ENCODE peak calls at places on chromosomes 5 and 9, in six cellular contexts. S is AG04450, Q is esophagus muscularis mucosa, H is spleen, T is mammary epithelial cell, M is left ventricle myocardium inferior. A is an unnamed sample.

GRCh38 chr5:144567416-144567770 is 396.7 kb downstream of the KCTD16 start:
- DNase-seq in M (no peak), T (no peak), Q (no peak), H (no peak), S (no peak), A (no peak)

GRCh38 chr9:115943591-115944165 is 209.9 kb upstream of the PAPPA start:
- DNase-seq in S (no peak), T (no peak), Q (no peak), M (no peak), H (no peak), A (no peak)

GRCh38 chr9:137467896-137468295 is 8.8 kb upstream of the NSMF start:
- DNase-seq in Q (no peak), M (no peak), S (no peak), H (peak; percentile 52), T (no peak), A (no peak)

GRCh38 chr5:178502401-178503100 is 87.6 kb downstream of the COL23A1 start:
- DNase-seq in H (no peak), Q (no peak), M (no peak), T (no peak), S (no peak), A (no peak)

GRCh38 chr5:137122075-137122474 is 377.1 kb downstream of the SPOCK1 start:
- DNase-seq in Q (no peak), M (no peak), H (no peak), S (no peak), T (no peak), A (no peak)

GRCh38 chr9:121751686-121752445 is 100.4 kb downstream of the DAB2IP start:
- DNase-seq in S (no peak), H (no peak), T (no peak), M (no peak), Q (no peak), A (no peak)

GRCh38 chr9:95725045-95725444 is 150.4 kb upstream of the ERCC6L2 start:
- DNase-seq in Q (no peak), T (no peak), H (no peak), S (no peak), M (no peak), A (no peak)

GRCh38 chr5:10323588-10324488 is 16.1 kb upstream of the CMBL start:
- DNase-seq in S (no peak), H (no peak), T (no peak), Q (no peak), M (no peak), A (no peak)

GRCh38 chr5:22901885-22902284 is 48.7 kb upstream of the CDH12 start:
- DNase-seq in M (no peak), S (no peak), H (no peak), T (no peak), Q (no peak), A (no peak)

GRCh38 chr5:112669328-112669963 is 68.2 kb upstream of the APC start:
- DNase-seq in M (no peak), T (no peak), Q (no peak), S (no peak), H (no peak), A (no peak)

GRCh38 chr5:65722575-65723424 is 795 bp downstream of the NLN start:
- DNase-seq in H (no peak), S (no peak), Q (no peak), M (no peak), T (peak; percentile 53), A (peak; percentile 29)

GRCh38 chr5:173764321-173765029 is 123.7 kb upstream of the CPEB4 start:
- DNase-seq in H (no peak), T (peak; percentile 92), S (peak; percentile 89), M (peak; percentile 78), Q (peak; percentile 94), A (peak; percentile 79)

GRCh38 chr9:90012825-90013425 is 408.1 kb downstream of the GADD45G start:
- DNase-seq in Q (no peak), S (no peak), H (no peak), T (no peak), M (no peak), A (no peak)

GRCh38 chr9:2356391-2356790 is 265.2 kb upstream of the VLDLR start:
- DNase-seq in S (no peak), Q (peak; percentile 21), T (peak; percentile 75), M (no peak), H (no peak), A (no peak)

GRCh38 chr5:156383510-156383909 is 56.5 kb downstream of the SGCD start:
- DNase-seq in T (no peak), S (peak; percentile 32), Q (no peak), H (no peak), M (no peak), A (no peak)

GRCh38 chr9:92897323-92897722 is 19.5 kb upstream of the ZNF484 start:
- DNase-seq in M (no peak), S (no peak), H (no peak), Q (no peak), T (no peak), A (no peak)

GRCh38 chr9:130940693-130941576 is 1.9 kb upstream of the FIBCD1 start:
- DNase-seq in Q (no peak), S (no peak), T (peak; percentile 91), M (peak; percentile 62), H (peak; percentile 90), A (peak; percentile 81)

GRCh38 chr5:99141534-99142135 is 212.8 kb upstream of the CHD1 start:
- DNase-seq in M (no peak), T (peak; percentile 66), H (no peak), Q (no peak), S (no peak), A (no peak)

GRCh38 chr9:38249587-38250210 is 142.8 kb upstream of the ALDH1B1 start:
- DNase-seq in S (no peak), Q (peak; percentile 90), T (no peak), M (no peak), H (no peak), A (no peak)

GRCh38 chr5:67306997-67307580 is 110.5 kb upstream of the CD180 start:
- DNase-seq in H (no peak), T (no peak), M (no peak), S (no peak), Q (peak; percentile 42), A (no peak)

GRCh38 chr5:172910828-172911627 is 48.2 kb upstream of the RPL26L1 start:
- DNase-seq in S (no peak), Q (peak; percentile 97), M (peak; percentile 63), T (peak; percentile 36), H (peak; percentile 92), A (peak; percentile 61)

GRCh38 chr9:16964228-16964627 is 93.8 kb upstream of the BNC2 start:
- DNase-seq in S (peak; percentile 98), T (peak; percentile 62), M (no peak), Q (no peak), H (no peak), A (no peak)

GRCh38 chr9:10703139-10703538 is 90.3 kb upstream of the PTPRD start:
- DNase-seq in Q (no peak), S (no peak), H (no peak), M (no peak), T (no peak), A (no peak)

GRCh38 chr9:111621895-111622480 is 9.1 kb upstream of the DNAJC25 start:
- DNase-seq in H (no peak), T (peak; percentile 14), S (no peak), M (no peak), Q (no peak), A (no peak)

GRCh38 chr5:139245637-139246335 is 47.6 kb upstream of the SIL1 start:
- DNase-seq in M (no peak), Q (no peak), S (no peak), H (no peak), T (no peak), A (no peak)

GRCh38 chr9:89595646-89596045 is 9.2 kb upstream of the GADD45G start:
- DNase-seq in M (no peak), T (no peak), S (no peak), H (no peak), Q (peak; percentile 82), A (no peak)

GRCh38 chr5:141637266-141637692 is 482 bp downstream of the RELL2 start:
- DNase-seq in S (no peak), H (peak; percentile 92), M (no peak), T (no peak), Q (no peak), A (no peak)

GRCh38 chr5:1180841-1181271 is 20.5 kb upstream of the SLC6A19 start:
- DNase-seq in T (no peak), H (no peak), Q (no peak), M (peak; percentile 6), S (no peak), A (no peak)

GRCh38 chr5:1221721-1222120 is 3.5 kb upstream of the SLC6A18 start:
- DNase-seq in H (no peak), S (no peak), Q (no peak), T (no peak), M (no peak), A (no peak)

DNA sequence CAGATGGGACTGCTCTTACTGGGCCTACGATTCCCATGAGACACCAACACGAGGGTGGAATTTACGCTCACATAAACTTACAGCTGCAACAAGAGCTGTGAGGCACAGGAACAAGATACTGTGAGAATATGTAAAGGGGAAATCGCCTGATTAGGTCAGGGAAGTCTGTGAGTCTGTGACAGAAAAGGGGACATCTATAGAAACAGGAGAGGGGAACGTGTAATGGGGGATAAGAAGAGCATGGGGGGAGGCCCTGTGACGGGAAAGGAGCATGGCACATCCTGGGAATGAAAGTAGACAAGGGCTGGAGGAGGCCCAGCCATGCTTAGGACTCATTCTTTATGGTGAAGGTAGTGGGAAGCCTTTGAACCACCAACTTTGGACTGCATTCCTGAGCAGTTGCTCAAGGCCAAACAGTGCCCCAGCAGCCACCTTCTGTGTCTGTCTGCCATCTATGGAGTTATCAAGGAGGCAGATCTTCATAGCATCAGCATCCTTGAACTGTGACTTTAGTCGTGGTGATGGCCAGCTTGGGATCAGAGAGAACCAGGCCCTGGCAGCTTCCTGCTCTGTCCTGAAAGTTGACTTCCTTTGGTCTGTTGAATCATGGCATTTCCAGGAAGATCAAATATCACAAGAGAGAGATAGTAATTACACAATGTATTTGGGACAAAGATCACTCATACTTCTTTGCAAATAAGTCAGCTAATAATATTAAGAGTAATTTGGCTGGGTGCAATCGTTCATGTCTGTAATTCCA is 88.0 kb upstream of the FAM169A start:
- DNase-seq in S (no peak), H (no peak), T (peak; percentile 35), M (no peak), Q (no peak), A (no peak)
- H3K4me3 ChIP-seq in S (no peak overlapping the region), H (no peak overlapping the region), T (no peak overlapping the region), M (no peak overlapping the region), Q (no peak overlapping the region), A (no peak overlapping the region)

GRCh38 chr9:977361-978116 is 1.1 kb downstream of the DMRT3 start:
- DNase-seq in S (no peak), H (no peak), M (no peak), Q (no peak), T (no peak), A (no peak)
- H3K27me3 ChIP-seq in S (peaks cover 83% of the 10 kb centered on the region), H (peaks cover 96% of the 10 kb centered on the region), M (peaks cover 100% of the 10 kb centered on the region), Q (peaks cover 74% of the 10 kb centered on the region), T (peaks cover 68% of the 10 kb centered on the region), A (peaks cover 37% of the 10 kb centered on the region)

GRCh38 chr5:149730620-149731331 is 666 bp downstream of the PPARGC1B start:
- DNase-seq in T (peak; percentile 45), Q (no peak), S (no peak), H (peak; percentile 90), M (peak; percentile 65), A (no peak)
- TF ChIP-seq CTCF in T (no peak), Q (no peak), S (no peak), H (no peak), M (peak; percentile 20), A (no peak)

DNA sequence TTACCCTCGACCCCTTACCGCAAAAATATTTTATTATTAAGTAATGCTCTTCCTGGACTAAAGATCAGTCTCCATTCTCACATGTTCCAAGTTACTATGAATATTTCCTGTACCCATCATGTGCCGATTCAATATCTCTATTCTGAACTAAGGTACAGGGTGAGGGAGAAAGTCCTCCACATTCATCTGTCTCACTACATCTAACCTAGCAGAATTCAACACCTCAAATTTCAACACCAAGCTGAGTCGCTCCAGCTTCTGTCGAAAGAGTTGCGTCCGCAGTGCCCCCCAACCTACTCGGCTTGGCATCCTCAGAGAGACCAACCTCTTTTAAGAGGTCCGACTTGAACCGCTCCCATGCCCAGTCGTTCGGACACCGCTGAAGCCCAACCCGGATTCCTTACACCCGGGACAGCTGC is 1.0 kb downstream of the CERT1 start:
- DNase-seq in T (peak; percentile 42), S (no peak), H (no peak), Q (no peak), M (no peak), A (no peak)
- H3K4me3 ChIP-seq in T (peak overlapping the region; percentile 88), S (peak overlapping the region; percentile 80), H (peak overlapping the region; percentile 71), Q (peak overlapping the region; percentile 69), M (peak overlapping the region; percentile 89), A (peak overlapping the region; percentile 93)

A was measured in lung.